ENCODE peak calls at places on chromosomes 12 and 14, in five cellular contexts. One of them, this sample, is unnamed.

GRCh38 chr12:120534203-120534702 is at the start of gene RNF10:
- DNase-seq in H7: peak
- DNase-seq in frontal cortex: peak
- DNase-seq in stimulated activated naive B cell treated with anti-CD40 and anti-IgM and Interleukin-4, amounts not matched to agents 10 μg/mL and 1 μg/mL and 100 μg/mL, for 72 hours: peak
- DNase-seq in kidney: peak
- DNase-seq in this sample: peak

GRCh38 chr14:104307246-104307626 is 168.8 kb downstream of the KIF26A start:
- DNase-seq in H7: no peak
- DNase-seq in stimulated activated naive B cell treated with anti-CD40 and anti-IgM and Interleukin-4, amounts not matched to agents 10 μg/mL and 1 μg/mL and 100 μg/mL, for 72 hours: no peak
- DNase-seq in frontal cortex: no peak
- DNase-seq in kidney: peak
- DNase-seq in this sample: no peak

GRCh38 chr12:98388126-98388525 is 127.3 kb upstream of the TMPO start:
- DNase-seq in frontal cortex: no peak
- DNase-seq in stimulated activated naive B cell treated with anti-CD40 and anti-IgM and Interleukin-4, amounts not matched to agents 10 μg/mL and 1 μg/mL and 100 μg/mL, for 72 hours: no peak
- DNase-seq in kidney: no peak
- DNase-seq in H7: no peak
- DNase-seq in this sample: no peak

GRCh38 chr12:64006211-64006610 is 161.7 kb downstream of the SRGAP1 start:
- DNase-seq in kidney: no peak
- DNase-seq in H7: no peak
- DNase-seq in stimulated activated naive B cell treated with anti-CD40 and anti-IgM and Interleukin-4, amounts not matched to agents 10 μg/mL and 1 μg/mL and 100 μg/mL, for 72 hours: no peak
- DNase-seq in frontal cortex: no peak
- DNase-seq in this sample: no peak

GRCh38 chr14:92651106-92651792 is 97.2 kb downstream of the LGMN start:
- DNase-seq in stimulated activated naive B cell treated with anti-CD40 and anti-IgM and Interleukin-4, amounts not matched to agents 10 μg/mL and 1 μg/mL and 100 μg/mL, for 72 hours: peak
- DNase-seq in kidney: peak
- DNase-seq in frontal cortex: no peak
- DNase-seq in H7: peak
- DNase-seq in this sample: no peak

GRCh38 chr14:55684956-55685584 is 105.1 kb downstream of the KTN1 start:
- DNase-seq in frontal cortex: no peak
- DNase-seq in kidney: no peak
- DNase-seq in H7: no peak
- DNase-seq in stimulated activated naive B cell treated with anti-CD40 and anti-IgM and Interleukin-4, amounts not matched to agents 10 μg/mL and 1 μg/mL and 100 μg/mL, for 72 hours: no peak
- DNase-seq in this sample: no peak

GRCh38 chr12:104602901-104603300 is 146.2 kb downstream of the CHST11 start:
- DNase-seq in kidney: no peak
- DNase-seq in stimulated activated naive B cell treated with anti-CD40 and anti-IgM and Interleukin-4, amounts not matched to agents 10 μg/mL and 1 μg/mL and 100 μg/mL, for 72 hours: no peak
- DNase-seq in frontal cortex: no peak
- DNase-seq in H7: no peak
- DNase-seq in this sample: no peak

GRCh38 chr12:52555577-52555976 is 2.6 kb upstream of the KRT71 start:
- DNase-seq in frontal cortex: no peak
- DNase-seq in H7: no peak
- DNase-seq in kidney: no peak
- DNase-seq in stimulated activated naive B cell treated with anti-CD40 and anti-IgM and Interleukin-4, amounts not matched to agents 10 μg/mL and 1 μg/mL and 100 μg/mL, for 72 hours: no peak
- DNase-seq in this sample: no peak

GRCh38 chr12:29796823-29797263 is 13.1 kb upstream of the TMTC1 start:
- DNase-seq in kidney: no peak
- DNase-seq in frontal cortex: no peak
- DNase-seq in H7: no peak
- DNase-seq in stimulated activated naive B cell treated with anti-CD40 and anti-IgM and Interleukin-4, amounts not matched to agents 10 μg/mL and 1 μg/mL and 100 μg/mL, for 72 hours: no peak
- DNase-seq in this sample: peak

GRCh38 chr12:75505706-75506312 is 5.6 kb downstream of the KRR1 start:
- DNase-seq in H7: no peak
- DNase-seq in frontal cortex: no peak
- DNase-seq in kidney: no peak
- DNase-seq in stimulated activated naive B cell treated with anti-CD40 and anti-IgM and Interleukin-4, amounts not matched to agents 10 μg/mL and 1 μg/mL and 100 μg/mL, for 72 hours: no peak
- DNase-seq in this sample: no peak

This sample was measured in neural progenitor cell.